ENCODE peak calls at places on chromosomes 13 and 19, in five cellular contexts. K is NCI-H1105 treated with DMSO at 0.1 percent for 48 hours, E is fibroblast of mammary gland, M is activated T-helper 1 cell treated with Interleukin-2 at 50 U/mL for 16 hours, I is astrocyte of the spinal cord. T is an unnamed sample.

GRCh38 chr19:44356383-44357111 is at the start of gene ZNF112:
- DNase-seq in K (peak; percentile 94), E (peak; percentile 91), M (no peak), I (peak; percentile 91), T (peak; percentile 0)

GRCh38 chr13:110272227-110272626 is 34.7 kb downstream of the COL4A1 start:
- DNase-seq in K (no peak), E (no peak), M (no peak), I (no peak), T (no peak)

GRCh38 chr13:47499358-47500150 is 501.5 kb downstream of the SUCLA2 start:
- DNase-seq in K (no peak), E (peak; percentile 97), M (no peak), I (peak; percentile 92), T (no peak)

GRCh38 chr19:1017115-1017905 is 3.6 kb downstream of the TMEM259 start:
- DNase-seq in K (no peak), E (no peak), M (no peak), I (no peak), T (no peak)

GRCh38 chr13:98484289-98485219 is 92.4 kb downstream of the STK24 start:
- DNase-seq in K (peak; percentile 42), E (peak; percentile 97), M (peak; percentile 63), I (peak; percentile 97), T (peak; percentile 43)

GRCh38 chr19:14614099-14614412 is 31.2 kb downstream of the CLEC17A start:
- DNase-seq in K (no peak), E (no peak), M (no peak), I (no peak), T (no peak)

GRCh38 chr13:25217023-25217909 is 45.2 kb upstream of the AMER2 start:
- DNase-seq in K (no peak), E (peak; percentile 79), M (no peak), I (peak; percentile 9), T (no peak)

GRCh38 chr13:85828094-85828684 is 29.0 kb upstream of the SLITRK6 start:
- DNase-seq in K (peak; percentile 12), E (peak; percentile 15), M (no peak), I (peak; percentile 25), T (no peak)

GRCh38 chr13:23510979-23511735 is 59.1 kb upstream of the TNFRSF19 start:
- DNase-seq in K (no peak), E (peak; percentile 50), M (no peak), I (peak; percentile 56), T (no peak)

GRCh38 chr19:10735741-10736140 is 17.9 kb downstream of the DNM2 start:
- DNase-seq in K (no peak), E (no peak), M (no peak), I (no peak), T (no peak)

GRCh38 chr19:6720369-6721112 is at the start of gene C3:
- DNase-seq in K (no peak), E (peak; percentile 81), M (no peak), I (no peak), T (no peak)

GRCh38 chr19:40791996-40792395 is 7.0 kb upstream of the EGLN2 start:
- DNase-seq in K (no peak), E (no peak), M (no peak), I (no peak), T (no peak)